ENCODE peak calls at places on chromosomes 13 and 19, in five cellular contexts. One of them, this sample, is unnamed.
A peak's percentile ranks its signal among the peaks of the same experiment; 100 is the strongest.

GRCh38 chr19:15616183-15616582 is 1.2 kb downstream of the CYP4F8 start:
- DNase-seq in endothelial cell of umbilical vein: no peak
- DNase-seq in SK-N-SH: no peak
- DNase-seq in suprapubic skin: no peak
- DNase-seq in neural progenitor cell: no peak
- DNase-seq in this sample: no peak

GRCh38 chr13:99433543-99434075 is 67.7 kb upstream of the TM9SF2 start:
- DNase-seq in endothelial cell of umbilical vein: no peak
- DNase-seq in SK-N-SH: no peak
- DNase-seq in suprapubic skin: no peak
- DNase-seq in neural progenitor cell: no peak
- DNase-seq in this sample: no peak

GRCh38 chr13:111859361-111860105 is 207.4 kb upstream of the SOX1 start:
- DNase-seq in endothelial cell of umbilical vein: no peak
- DNase-seq in SK-N-SH: no peak
- DNase-seq in suprapubic skin: no peak
- DNase-seq in neural progenitor cell: no peak
- DNase-seq in this sample: no peak

GRCh38 chr19:49718991-49719390 is 28.1 kb downstream of the CPT1C start:
- DNase-seq in endothelial cell of umbilical vein: no peak
- DNase-seq in SK-N-SH: no peak
- DNase-seq in suprapubic skin: no peak
- DNase-seq in neural progenitor cell: no peak
- DNase-seq in this sample: no peak

GRCh38 chr13:48233886-48234488 is 981 bp downstream of the ITM2B start:
- DNase-seq in endothelial cell of umbilical vein: no peak
- DNase-seq in SK-N-SH: no peak
- DNase-seq in suprapubic skin: no peak
- DNase-seq in neural progenitor cell: peak; percentile 26
- DNase-seq in this sample: peak; percentile 29

GRCh38 chr19:47891923-47892666 is 6.0 kb upstream of the SULT2A1 start:
- DNase-seq in endothelial cell of umbilical vein: peak; percentile 45
- DNase-seq in SK-N-SH: no peak
- DNase-seq in suprapubic skin: no peak
- DNase-seq in neural progenitor cell: peak; percentile 77
- DNase-seq in this sample: no peak

GRCh38 chr19:47540748-47541147 is 25.9 kb upstream of the NAPA start:
- DNase-seq in endothelial cell of umbilical vein: no peak
- DNase-seq in SK-N-SH: no peak
- DNase-seq in suprapubic skin: no peak
- DNase-seq in neural progenitor cell: peak; percentile 59
- DNase-seq in this sample: peak; percentile 14

GRCh38 chr19:50460161-50460765 is 16.0 kb upstream of the EMC10 start:
- DNase-seq in endothelial cell of umbilical vein: no peak
- DNase-seq in SK-N-SH: no peak
- DNase-seq in suprapubic skin: no peak
- DNase-seq in neural progenitor cell: no peak
- DNase-seq in this sample: peak; percentile 59

GRCh38 chr13:19153782-19154450 is 27.7 kb downstream of the TUBA3C start:
- DNase-seq in endothelial cell of umbilical vein: no peak
- DNase-seq in SK-N-SH: peak; percentile 50
- DNase-seq in suprapubic skin: no peak
- DNase-seq in neural progenitor cell: no peak
- DNase-seq in this sample: no peak

GRCh38 chr13:50731400-50731799 is 112.1 kb downstream of the DLEU7 start:
- DNase-seq in endothelial cell of umbilical vein: peak; percentile 82
- DNase-seq in SK-N-SH: no peak
- DNase-seq in suprapubic skin: no peak
- DNase-seq in neural progenitor cell: no peak
- DNase-seq in this sample: no peak

GRCh38 chr19:3984584-3984907 is 717 bp downstream of the EEF2 start:
- DNase-seq in endothelial cell of umbilical vein: no peak
- DNase-seq in SK-N-SH: no peak
- DNase-seq in suprapubic skin: no peak
- DNase-seq in neural progenitor cell: no peak
- DNase-seq in this sample: no peak

GRCh38 chr19:3857449-3858003 is 11.3 kb downstream of the ZFR2 start:
- DNase-seq in endothelial cell of umbilical vein: no peak
- DNase-seq in SK-N-SH: no peak
- DNase-seq in suprapubic skin: no peak
- DNase-seq in neural progenitor cell: no peak
- DNase-seq in this sample: no peak

GRCh38 chr19:9724157-9724556 is 44.4 kb downstream of the ZNF846 start:
- DNase-seq in endothelial cell of umbilical vein: no peak
- DNase-seq in SK-N-SH: no peak
- DNase-seq in suprapubic skin: no peak
- DNase-seq in neural progenitor cell: no peak
- DNase-seq in this sample: no peak

GRCh38 chr19:54137913-54138776 is 583 bp downstream of the CNOT3 start:
- DNase-seq in endothelial cell of umbilical vein: no peak
- DNase-seq in SK-N-SH: peak; percentile 75
- DNase-seq in suprapubic skin: no peak
- DNase-seq in neural progenitor cell: peak; percentile 75
- DNase-seq in this sample: no peak

GRCh38 chr13:98530236-98530635 is 46.7 kb downstream of the STK24 start:
- DNase-seq in endothelial cell of umbilical vein: no peak
- DNase-seq in SK-N-SH: no peak
- DNase-seq in suprapubic skin: no peak
- DNase-seq in neural progenitor cell: no peak
- DNase-seq in this sample: no peak

GRCh38 chr19:17966115-17966455 is 822 bp upstream of the KCNN1 start:
- DNase-seq in endothelial cell of umbilical vein: no peak
- DNase-seq in SK-N-SH: no peak
- DNase-seq in suprapubic skin: no peak
- DNase-seq in neural progenitor cell: no peak
- DNase-seq in this sample: no peak

GRCh38 chr13:38921081-38921480 is 69.5 kb downstream of the STOML3 start:
- DNase-seq in endothelial cell of umbilical vein: no peak
- DNase-seq in SK-N-SH: no peak
- DNase-seq in suprapubic skin: no peak
- DNase-seq in neural progenitor cell: no peak
- DNase-seq in this sample: no peak

GRCh38 chr19:33883869-33884519 is 87.3 kb downstream of the KCTD15 start:
- DNase-seq in endothelial cell of umbilical vein: peak; percentile 93
- DNase-seq in SK-N-SH: peak; percentile 80
- DNase-seq in suprapubic skin: no peak
- DNase-seq in neural progenitor cell: peak; percentile 21
- DNase-seq in this sample: peak; percentile 3

GRCh38 chr13:30004204-30004603 is 153.8 kb upstream of the UBL3 start:
- DNase-seq in endothelial cell of umbilical vein: no peak
- DNase-seq in SK-N-SH: no peak
- DNase-seq in suprapubic skin: no peak
- DNase-seq in neural progenitor cell: no peak
- DNase-seq in this sample: no peak

GRCh38 chr13:93002071-93002470 is 224.5 kb upstream of the GPC6 start:
- DNase-seq in endothelial cell of umbilical vein: no peak
- DNase-seq in SK-N-SH: no peak
- DNase-seq in suprapubic skin: no peak
- DNase-seq in neural progenitor cell: no peak
- DNase-seq in this sample: no peak

GRCh38 chr19:17424743-17425365 is 5.0 kb downstream of the MVB12A start:
- DNase-seq in endothelial cell of umbilical vein: peak; percentile 48
- DNase-seq in SK-N-SH: peak; percentile 91
- DNase-seq in suprapubic skin: no peak
- DNase-seq in neural progenitor cell: peak; percentile 95
- DNase-seq in this sample: peak; percentile 25

GRCh38 chr19:1992759-1993260 is 22.7 kb downstream of the BTBD2 start:
- DNase-seq in endothelial cell of umbilical vein: no peak
- DNase-seq in SK-N-SH: peak; percentile 93
- DNase-seq in suprapubic skin: no peak
- DNase-seq in neural progenitor cell: peak; percentile 37
- DNase-seq in this sample: peak; percentile 13
- H3K36me3 ChIP-seq in endothelial cell of umbilical vein: no peaks in the 10 kb centered on the region
- H3K36me3 ChIP-seq in SK-N-SH: peaks cover 39% of the 10 kb centered on the region
- H3K36me3 ChIP-seq in suprapubic skin: peaks cover 81% of the 10 kb centered on the region
- H3K36me3 ChIP-seq in neural progenitor cell: peaks cover 8% of the 10 kb centered on the region
- H3K36me3 ChIP-seq in this sample: peaks cover 10% of the 10 kb centered on the region

GRCh38 chr19:1103691-1104451 is at the start of gene GPX4:
- DNase-seq in endothelial cell of umbilical vein: peak; percentile 99
- DNase-seq in SK-N-SH: peak; percentile 98
- DNase-seq in suprapubic skin: peak; percentile 100
- DNase-seq in neural progenitor cell: peak; percentile 100
- DNase-seq in this sample: peak; percentile 98

GRCh38 chr19:1105217-1105872 is 1.6 kb downstream of the GPX4 start:
- DNase-seq in endothelial cell of umbilical vein: no peak
- DNase-seq in SK-N-SH: no peak
- DNase-seq in suprapubic skin: no peak
- DNase-seq in neural progenitor cell: no peak
- DNase-seq in this sample: peak; percentile 34

GRCh38 chr19:1101337-1101698 is 2.5 kb upstream of the GPX4 start:
- DNase-seq in endothelial cell of umbilical vein: no peak
- DNase-seq in SK-N-SH: no peak
- DNase-seq in suprapubic skin: no peak
- DNase-seq in neural progenitor cell: no peak
- DNase-seq in this sample: no peak

GRCh38 chr19:1104452-1105216 is 840 bp downstream of the GPX4 start:
- DNase-seq in endothelial cell of umbilical vein: peak; percentile 60
- DNase-seq in SK-N-SH: peak; percentile 92
- DNase-seq in suprapubic skin: peak; percentile 88
- DNase-seq in neural progenitor cell: peak; percentile 92
- DNase-seq in this sample: peak; percentile 70

DNA sequence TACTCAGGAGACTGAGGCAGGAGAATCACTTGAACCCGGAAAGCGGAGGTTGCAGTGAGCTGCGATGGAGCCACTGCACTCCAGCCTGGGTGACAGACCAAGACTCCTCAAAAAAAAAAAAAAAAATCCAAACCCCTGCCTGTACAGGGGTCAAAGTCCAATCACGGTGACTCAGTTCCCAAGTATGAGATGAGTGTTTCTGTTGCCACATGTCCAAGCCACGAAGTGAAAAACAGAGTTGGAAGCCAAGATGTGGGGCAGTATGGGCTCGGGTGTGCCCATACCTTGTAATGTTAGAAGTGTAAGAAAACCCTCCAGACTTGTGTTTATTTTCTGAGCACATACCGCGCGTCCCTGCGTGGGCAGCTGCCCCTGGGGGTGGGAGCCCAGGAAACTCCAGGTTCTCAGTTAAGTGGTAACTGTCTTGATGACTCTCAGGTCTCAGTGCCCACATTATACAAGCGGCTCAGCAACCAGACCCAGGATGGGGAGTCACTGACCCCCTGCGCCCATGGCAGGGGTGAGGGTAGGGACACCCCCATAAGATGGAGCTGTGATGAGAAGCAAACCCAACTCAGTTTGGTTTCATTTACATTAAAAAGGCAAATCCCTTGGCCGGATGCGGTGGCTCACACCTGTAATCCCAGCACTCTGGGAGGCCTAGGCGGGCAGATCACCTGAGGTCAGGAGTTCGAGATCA is 1.2 kb upstream of the GPX4 start:
- DNase-seq in endothelial cell of umbilical vein: peak; percentile 95
- DNase-seq in SK-N-SH: no peak
- DNase-seq in suprapubic skin: no peak
- DNase-seq in neural progenitor cell: no peak
- DNase-seq in this sample: peak; percentile 96
- H3K4me1 ChIP-seq in endothelial cell of umbilical vein: peaks cover 31% of the 10 kb centered on the region
- H3K4me1 ChIP-seq in SK-N-SH: peaks cover 21% of the 10 kb centered on the region
- H3K4me1 ChIP-seq in suprapubic skin: peaks cover 85% of the 10 kb centered on the region
- H3K4me1 ChIP-seq in neural progenitor cell: peaks cover 8% of the 10 kb centered on the region
- H3K4me1 ChIP-seq in this sample: peaks cover 41% of the 10 kb centered on the region

DNA sequence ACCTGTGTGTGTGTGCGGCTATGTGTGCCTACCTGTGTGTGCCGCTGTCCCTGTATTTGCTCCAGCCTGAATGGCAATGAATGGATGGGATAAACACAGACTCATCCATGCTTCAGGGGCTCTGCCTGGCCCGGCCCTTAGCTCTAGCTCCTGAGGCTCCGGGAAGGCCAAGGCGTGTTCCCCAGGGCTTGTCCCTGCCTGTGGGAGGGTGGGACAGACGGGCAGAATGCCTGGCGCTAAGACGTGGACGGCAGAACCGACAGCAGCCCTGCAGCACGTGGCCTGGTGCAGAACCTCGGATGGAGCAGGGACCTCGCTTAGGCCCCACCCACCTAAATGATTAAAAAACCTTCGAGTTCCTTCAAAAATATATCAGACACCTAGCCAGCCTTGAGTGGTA is 57.8 kb upstream of the C13orf46 start:
- DNase-seq in endothelial cell of umbilical vein: no peak
- DNase-seq in SK-N-SH: no peak
- DNase-seq in suprapubic skin: no peak
- DNase-seq in neural progenitor cell: no peak
- DNase-seq in this sample: no peak
- H3K27ac ChIP-seq in endothelial cell of umbilical vein: peak overlapping the region; percentile 82
- H3K27ac ChIP-seq in SK-N-SH: no peak overlapping the region
- H3K27ac ChIP-seq in suprapubic skin: no peak overlapping the region
- H3K27ac ChIP-seq in neural progenitor cell: no peak overlapping the region
- H3K27ac ChIP-seq in this sample: no peak overlapping the region

GRCh38 chr19:2765376-2765775 is 17.7 kb downstream of the SGTA start:
- DNase-seq in endothelial cell of umbilical vein: no peak
- DNase-seq in SK-N-SH: no peak
- DNase-seq in suprapubic skin: no peak
- DNase-seq in neural progenitor cell: no peak
- DNase-seq in this sample: no peak

GRCh38 chr19:2762783-2763496 is 20.1 kb downstream of the SGTA start:
- DNase-seq in endothelial cell of umbilical vein: no peak
- DNase-seq in SK-N-SH: no peak
- DNase-seq in suprapubic skin: no peak
- DNase-seq in neural progenitor cell: no peak
- DNase-seq in this sample: no peak

GRCh38 chr19:2761876-2762782 is 20.9 kb downstream of the SGTA start:
- DNase-seq in endothelial cell of umbilical vein: no peak
- DNase-seq in SK-N-SH: no peak
- DNase-seq in suprapubic skin: no peak
- DNase-seq in neural progenitor cell: no peak
- DNase-seq in this sample: no peak

GRCh38 chr19:2764945-2765344 is 18.1 kb downstream of the SGTA start:
- DNase-seq in endothelial cell of umbilical vein: no peak
- DNase-seq in SK-N-SH: no peak
- DNase-seq in suprapubic skin: no peak
- DNase-seq in neural progenitor cell: no peak
- DNase-seq in this sample: no peak

DNA sequence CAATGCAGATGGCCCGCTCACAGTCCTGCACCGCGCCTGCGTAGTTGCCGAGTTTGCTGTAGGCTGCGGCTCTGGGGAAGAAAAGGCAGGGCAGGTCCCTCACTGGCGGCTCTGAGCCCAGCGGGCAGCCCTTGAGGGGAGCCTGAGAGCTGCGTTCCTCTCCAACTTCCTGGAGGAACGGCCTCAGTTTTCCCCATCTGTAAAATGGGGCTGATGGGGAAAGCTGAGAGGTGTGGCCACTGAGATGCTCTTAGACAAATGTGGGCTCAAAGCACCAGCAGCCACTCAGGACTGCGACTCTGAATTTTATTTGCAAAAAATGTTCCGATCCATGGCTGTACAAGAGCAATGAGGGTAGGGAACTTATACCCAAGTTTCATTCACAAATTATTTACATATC is 19.4 kb downstream of the SGTA start:
- DNase-seq in endothelial cell of umbilical vein: no peak
- DNase-seq in SK-N-SH: no peak
- DNase-seq in suprapubic skin: no peak
- DNase-seq in neural progenitor cell: no peak
- DNase-seq in this sample: no peak
- H3K36me3 ChIP-seq in endothelial cell of umbilical vein: peaks cover 6% of the 10 kb centered on the region
- H3K36me3 ChIP-seq in SK-N-SH: peaks cover 64% of the 10 kb centered on the region
- H3K36me3 ChIP-seq in suprapubic skin: peaks cover 80% of the 10 kb centered on the region
- H3K36me3 ChIP-seq in neural progenitor cell: no peaks in the 10 kb centered on the region
- H3K36me3 ChIP-seq in this sample: no peaks in the 10 kb centered on the region

This sample was measured in PC-3.